ENCODE peak calls at places on chromosomes 16 and 17, in six cellular contexts. One of them, this sample, is unnamed.

GRCh38 chr16:12811441-12812198 is 7.9 kb upstream of the CPPED1 start:
- DNase-seq in suprapubic skin: no peak
- DNase-seq in transverse colon: no peak
- DNase-seq in esophagus muscularis mucosa: no peak
- DNase-seq in GM12878: no peak
- DNase-seq in sigmoid colon: no peak
- DNase-seq in this sample: no peak

GRCh38 chr16:72172105-72173034 is at the start of gene PMFBP1:
- DNase-seq in suprapubic skin: no peak
- DNase-seq in transverse colon: peak
- DNase-seq in esophagus muscularis mucosa: no peak
- DNase-seq in GM12878: peak
- DNase-seq in sigmoid colon: peak
- DNase-seq in this sample: no peak

GRCh38 chr17:43454888-43455287 is 28.9 kb upstream of the DHX8 start:
- DNase-seq in suprapubic skin: no peak
- DNase-seq in transverse colon: no peak
- DNase-seq in esophagus muscularis mucosa: no peak
- DNase-seq in GM12878: no peak
- DNase-seq in sigmoid colon: no peak
- DNase-seq in this sample: no peak

GRCh38 chr16:24609740-24610420 is 70.5 kb downstream of the RBBP6 start:
- DNase-seq in suprapubic skin: no peak
- DNase-seq in transverse colon: peak
- DNase-seq in esophagus muscularis mucosa: no peak
- DNase-seq in GM12878: no peak
- DNase-seq in sigmoid colon: peak
- DNase-seq in this sample: peak

GRCh38 chr16:11675561-11676511 is 7.6 kb downstream of the SNN start:
- DNase-seq in suprapubic skin: no peak
- DNase-seq in transverse colon: peak
- DNase-seq in esophagus muscularis mucosa: no peak
- DNase-seq in GM12878: no peak
- DNase-seq in sigmoid colon: peak
- DNase-seq in this sample: peak

GRCh38 chr17:45338996-45339535 is 22.2 kb upstream of the MAP3K14 start:
- DNase-seq in suprapubic skin: no peak
- DNase-seq in transverse colon: no peak
- DNase-seq in esophagus muscularis mucosa: no peak
- DNase-seq in GM12878: no peak
- DNase-seq in sigmoid colon: peak
- DNase-seq in this sample: no peak

GRCh38 chr16:72198641-72199250 is 26.8 kb upstream of the PMFBP1 start:
- DNase-seq in suprapubic skin: no peak
- DNase-seq in transverse colon: no peak
- DNase-seq in esophagus muscularis mucosa: no peak
- DNase-seq in GM12878: no peak
- DNase-seq in sigmoid colon: no peak
- DNase-seq in this sample: no peak

GRCh38 chr17:73340093-73340596 is 28.3 kb upstream of the CDC42EP4 start:
- DNase-seq in suprapubic skin: peak
- DNase-seq in transverse colon: peak
- DNase-seq in esophagus muscularis mucosa: no peak
- DNase-seq in GM12878: peak
- DNase-seq in sigmoid colon: peak
- DNase-seq in this sample: peak

GRCh38 chr17:28975031-28975430 is 23.7 kb upstream of the PHF12 start:
- DNase-seq in suprapubic skin: no peak
- DNase-seq in transverse colon: no peak
- DNase-seq in esophagus muscularis mucosa: no peak
- DNase-seq in GM12878: no peak
- DNase-seq in sigmoid colon: no peak
- DNase-seq in this sample: no peak

GRCh38 chr17:48993305-48993704 is 3.9 kb upstream of the IGF2BP1 start:
- DNase-seq in suprapubic skin: no peak
- DNase-seq in transverse colon: no peak
- DNase-seq in esophagus muscularis mucosa: no peak
- DNase-seq in GM12878: no peak
- DNase-seq in sigmoid colon: no peak
- DNase-seq in this sample: no peak

GRCh38 chr17:1055231-1055630 is 58.3 kb downstream of the TIMM22 start:
- DNase-seq in suprapubic skin: no peak
- DNase-seq in transverse colon: no peak
- DNase-seq in esophagus muscularis mucosa: no peak
- DNase-seq in GM12878: no peak
- DNase-seq in sigmoid colon: no peak
- DNase-seq in this sample: no peak

GRCh38 chr16:46836521-46837292 is 5.7 kb upstream of the C16orf87 start:
- DNase-seq in suprapubic skin: no peak
- DNase-seq in transverse colon: no peak
- DNase-seq in esophagus muscularis mucosa: no peak
- DNase-seq in GM12878: no peak
- DNase-seq in sigmoid colon: no peak
- DNase-seq in this sample: no peak

GRCh38 chr16:30923554-30924085 is at the start of gene FBXL19:
- DNase-seq in suprapubic skin: no peak
- DNase-seq in transverse colon: peak
- DNase-seq in esophagus muscularis mucosa: no peak
- DNase-seq in GM12878: no peak
- DNase-seq in sigmoid colon: peak
- DNase-seq in this sample: no peak

GRCh38 chr17:44543905-44544523 is 13.3 kb upstream of the FZD2 start:
- DNase-seq in suprapubic skin: no peak
- DNase-seq in transverse colon: no peak
- DNase-seq in esophagus muscularis mucosa: no peak
- DNase-seq in GM12878: no peak
- DNase-seq in sigmoid colon: no peak
- DNase-seq in this sample: no peak

GRCh38 chr16:14658063-14658462 is 25.3 kb downstream of the BFAR start:
- DNase-seq in suprapubic skin: no peak
- DNase-seq in transverse colon: peak
- DNase-seq in esophagus muscularis mucosa: no peak
- DNase-seq in GM12878: peak
- DNase-seq in sigmoid colon: no peak
- DNase-seq in this sample: no peak
- H3K27ac ChIP-seq in suprapubic skin: no peak
- H3K27ac ChIP-seq in transverse colon: peak
- H3K27ac ChIP-seq in esophagus muscularis mucosa: no peak
- H3K27ac ChIP-seq in GM12878: peak
- H3K27ac ChIP-seq in sigmoid colon: no peak
- H3K27ac ChIP-seq in this sample: peak

GRCh38 chr16:9363520-9363919 is 272.1 kb downstream of the HAPSTR1 start:
- DNase-seq in suprapubic skin: no peak
- DNase-seq in transverse colon: no peak
- DNase-seq in esophagus muscularis mucosa: peak
- DNase-seq in GM12878: no peak
- DNase-seq in sigmoid colon: no peak
- DNase-seq in this sample: no peak
- TF ChIP-seq EP300 in suprapubic skin: no peak
- TF ChIP-seq EP300 in transverse colon: no peak
- TF ChIP-seq EP300 in esophagus muscularis mucosa: no peak
- TF ChIP-seq EP300 in GM12878: no peak
- TF ChIP-seq EP300 in sigmoid colon: no peak
- TF ChIP-seq EP300 in this sample: no peak

GRCh38 chr16:1936945-1937479 is 6.0 kb downstream of the MSRB1 start:
- DNase-seq in suprapubic skin: no peak
- DNase-seq in transverse colon: no peak
- DNase-seq in esophagus muscularis mucosa: no peak
- DNase-seq in GM12878: no peak
- DNase-seq in sigmoid colon: no peak
- DNase-seq in this sample: no peak

GRCh38 chr16:1929578-1930337 is 11.5 kb upstream of the HS3ST6 start:
- DNase-seq in suprapubic skin: peak
- DNase-seq in transverse colon: peak
- DNase-seq in esophagus muscularis mucosa: peak
- DNase-seq in GM12878: no peak
- DNase-seq in sigmoid colon: peak
- DNase-seq in this sample: peak

GRCh38 chr16:1930338-1930720 is 12.1 kb upstream of the HS3ST6 start:
- DNase-seq in suprapubic skin: no peak
- DNase-seq in transverse colon: no peak
- DNase-seq in esophagus muscularis mucosa: no peak
- DNase-seq in GM12878: no peak
- DNase-seq in sigmoid colon: no peak
- DNase-seq in this sample: no peak

GRCh38 chr16:1932050-1933028 is 10.7 kb downstream of the MSRB1 start:
- DNase-seq in suprapubic skin: no peak
- DNase-seq in transverse colon: peak
- DNase-seq in esophagus muscularis mucosa: no peak
- DNase-seq in GM12878: no peak
- DNase-seq in sigmoid colon: no peak
- DNase-seq in this sample: peak

GRCh38 chr16:1933097-1933661 is 9.8 kb downstream of the MSRB1 start:
- DNase-seq in suprapubic skin: no peak
- DNase-seq in transverse colon: no peak
- DNase-seq in esophagus muscularis mucosa: no peak
- DNase-seq in GM12878: no peak
- DNase-seq in sigmoid colon: no peak
- DNase-seq in this sample: no peak
- TF ChIP-seq POLR2AphosphoS5 in suprapubic skin: no peak
- TF ChIP-seq POLR2AphosphoS5 in transverse colon: no peak
- TF ChIP-seq POLR2AphosphoS5 in esophagus muscularis mucosa: no peak
- TF ChIP-seq POLR2AphosphoS5 in GM12878: no peak
- TF ChIP-seq POLR2AphosphoS5 in sigmoid colon: no peak
- TF ChIP-seq POLR2AphosphoS5 in this sample: no peak

DNA sequence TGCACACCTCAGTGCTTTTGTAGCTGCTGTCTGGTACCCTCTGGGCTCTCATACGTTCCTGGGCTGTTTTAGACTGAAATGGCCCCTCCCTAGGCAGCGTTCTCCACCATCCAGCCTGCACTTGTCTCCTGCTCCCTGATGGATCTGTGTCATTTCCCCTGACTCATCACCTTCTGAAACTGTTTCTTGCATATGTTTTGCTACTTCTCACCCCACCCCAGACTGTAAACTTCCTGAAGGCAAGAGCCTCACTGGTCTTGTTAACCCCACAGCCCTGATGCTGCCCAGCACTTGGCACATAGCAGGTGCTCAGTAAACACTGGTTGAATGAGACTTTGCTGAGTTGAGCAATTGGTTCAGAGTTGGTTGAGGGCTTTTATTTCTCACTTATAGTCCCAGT is 78.7 kb downstream of the CRISPLD2 start:
- DNase-seq in suprapubic skin: no peak
- DNase-seq in transverse colon: no peak
- DNase-seq in esophagus muscularis mucosa: no peak
- DNase-seq in GM12878: no peak
- DNase-seq in sigmoid colon: no peak
- DNase-seq in this sample: no peak
- H3K27ac ChIP-seq in suprapubic skin: peak
- H3K27ac ChIP-seq in transverse colon: peak
- H3K27ac ChIP-seq in esophagus muscularis mucosa: peak
- H3K27ac ChIP-seq in GM12878: no peak
- H3K27ac ChIP-seq in sigmoid colon: peak
- H3K27ac ChIP-seq in this sample: no peak

GRCh38 chr17:63275318-63275967 is 170.7 kb downstream of the CYB561 start:
- DNase-seq in suprapubic skin: no peak
- DNase-seq in transverse colon: no peak
- DNase-seq in esophagus muscularis mucosa: no peak
- DNase-seq in GM12878: no peak
- DNase-seq in sigmoid colon: no peak
- DNase-seq in this sample: no peak
- TF ChIP-seq EP300 in suprapubic skin: no peak
- TF ChIP-seq EP300 in transverse colon: no peak
- TF ChIP-seq EP300 in esophagus muscularis mucosa: no peak
- TF ChIP-seq EP300 in GM12878: no peak
- TF ChIP-seq EP300 in sigmoid colon: no peak
- TF ChIP-seq EP300 in this sample: no peak